ENCODE peak calls at places on chromosomes 7 and 10, in five cellular contexts. C is heart left ventricle, F is HFF-Myc, G is mammary epithelial cell, O is hepatocyte. B is an unnamed sample.

GRCh38 chr10:35339946-35340345 is 3.6 kb downstream of the CCNY start:
- DNase-seq in C (no peak), F (no peak), G (peak; percentile 13), O (no peak), B (no peak)

GRCh38 chr7:42893341-42894242 is 18.3 kb downstream of the C7orf25 start:
- DNase-seq in C (no peak), F (no peak), G (no peak), O (no peak), B (no peak)

GRCh38 chr10:5960070-5960972 is 17.0 kb downstream of the IL15RA start:
- DNase-seq in C (peak; percentile 10), F (no peak), G (no peak), O (no peak), B (no peak)

GRCh38 chr7:155198901-155199845 is 98.5 kb upstream of the INSIG1 start:
- DNase-seq in C (no peak), F (no peak), G (peak; percentile 70), O (no peak), B (peak; percentile 30)

GRCh38 chr7:42573904-42574692 is 337.1 kb upstream of the GLI3 start:
- DNase-seq in C (no peak), F (no peak), G (no peak), O (peak; percentile 11), B (no peak)

GRCh38 chr10:124741922-124742417 is 2.2 kb downstream of the FAM53B start:
- DNase-seq in C (peak; percentile 45), F (no peak), G (peak; percentile 14), O (peak; percentile 15), B (no peak)

GRCh38 chr7:75626954-75627353 is 111.8 kb downstream of the HIP1 start:
- DNase-seq in C (no peak), F (no peak), G (no peak), O (no peak), B (no peak)

GRCh38 chr10:948347-948746 is 16.8 kb upstream of the LARP4B start:
- DNase-seq in C (no peak), F (no peak), G (no peak), O (no peak), B (no peak)

GRCh38 chr7:134632937-134633540 is 13.6 kb upstream of the BPGM start:
- DNase-seq in C (no peak), F (no peak), G (peak; percentile 57), O (peak; percentile 45), B (no peak)

GRCh38 chr7:117014673-117015133 is 61.4 kb downstream of the ST7 start:
- DNase-seq in C (peak; percentile 64), F (no peak), G (peak; percentile 54), O (peak; percentile 74), B (no peak)
- H3K4me3 ChIP-seq in C (peak overlapping the region; percentile 11), F (no peak overlapping the region), G (peak overlapping the region; percentile 2), O (peak overlapping the region; percentile 7), B (peak overlapping the region; percentile 3)

DNA sequence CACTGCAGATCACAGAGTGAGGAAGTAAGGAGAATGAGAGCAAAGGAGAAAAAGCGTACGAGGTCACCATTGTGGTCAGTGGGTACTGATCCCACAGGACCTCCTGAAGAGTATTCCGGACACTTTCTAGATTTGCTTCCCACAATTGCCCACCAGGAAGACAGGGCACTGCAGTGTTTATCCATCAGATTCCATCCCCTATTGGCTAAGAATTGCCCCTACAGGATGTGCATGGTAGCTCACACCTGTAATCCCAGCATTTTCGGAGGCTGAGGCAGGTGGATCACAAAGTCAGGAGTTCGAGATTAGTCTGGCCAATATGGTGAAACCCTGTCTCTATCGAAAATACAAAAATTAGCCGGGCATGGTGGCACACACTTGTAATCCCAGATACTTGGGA is 5.3 kb upstream of the FHIP2A start:
- DNase-seq in C (no peak), F (no peak), G (no peak), O (no peak), B (no peak)
- TF ChIP-seq CTCF in C (no peak), F (no peak), G (no peak), O (no peak), B (no peak)

DNA sequence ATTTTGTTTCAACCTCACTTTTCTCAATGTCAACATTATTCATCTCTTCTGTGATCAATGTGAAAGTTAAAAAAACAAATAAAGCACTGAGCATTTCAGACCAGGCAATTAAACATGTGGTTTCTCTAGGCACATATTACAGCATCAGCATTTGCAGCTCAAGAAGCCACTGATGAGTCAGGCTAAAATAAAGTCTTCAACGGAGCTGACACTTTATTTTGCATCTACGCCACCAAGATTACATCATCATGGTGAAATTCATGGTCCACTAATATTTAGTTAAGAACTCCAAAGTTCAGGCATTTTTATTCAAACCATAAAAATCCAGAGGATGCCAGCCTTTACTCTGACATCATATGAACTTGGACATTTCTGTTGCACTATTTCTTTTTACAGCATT is 33.0 kb downstream of the MAGI2 start:
- DNase-seq in C (no peak), F (peak; percentile 68), G (peak; percentile 62), O (peak; percentile 40), B (peak; percentile 85)
- H3K4me3 ChIP-seq in C (no peak overlapping the region), F (no peak overlapping the region), G (no peak overlapping the region), O (no peak overlapping the region), B (no peak overlapping the region)

GRCh38 chr10:77457266-77457665 is 180.3 kb downstream of the KCNMA1 start:
- DNase-seq in C (no peak), F (no peak), G (no peak), O (no peak), B (no peak)

GRCh38 chr10:77452952-77453564 is 184.6 kb downstream of the KCNMA1 start:
- DNase-seq in C (no peak), F (no peak), G (no peak), O (no peak), B (no peak)

GRCh38 chr10:77458986-77459590 is 178.5 kb downstream of the KCNMA1 start:
- DNase-seq in C (no peak), F (no peak), G (no peak), O (no peak), B (no peak)

GRCh38 chr10:77456414-77456813 is 181.2 kb downstream of the KCNMA1 start:
- DNase-seq in C (no peak), F (no peak), G (no peak), O (no peak), B (no peak)

DNA sequence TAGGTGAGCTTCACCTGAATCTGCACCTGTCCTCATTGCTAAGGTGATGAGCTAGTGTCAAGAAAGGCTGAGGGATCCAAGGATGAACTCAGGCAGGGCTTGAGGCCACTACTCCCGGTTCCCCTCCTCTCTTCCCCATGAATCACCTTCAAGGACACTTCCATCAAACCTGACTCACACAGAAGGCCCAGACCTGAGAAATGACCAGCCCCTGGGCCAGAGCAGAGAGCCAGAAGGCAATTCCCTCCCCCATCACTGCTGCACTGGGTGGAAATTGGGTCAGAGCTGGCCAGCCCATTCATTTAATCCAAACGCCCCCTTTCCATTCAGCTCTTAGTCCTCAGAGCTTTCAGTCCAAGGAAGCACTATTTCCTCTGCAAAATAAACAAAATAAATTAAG is 182.1 kb downstream of the KCNMA1 start:
- DNase-seq in C (no peak), F (no peak), G (peak; percentile 27), O (no peak), B (no peak)
- TF ChIP-seq CTCF in C (no peak), F (no peak), G (no peak), O (no peak), B (no peak)

DNA sequence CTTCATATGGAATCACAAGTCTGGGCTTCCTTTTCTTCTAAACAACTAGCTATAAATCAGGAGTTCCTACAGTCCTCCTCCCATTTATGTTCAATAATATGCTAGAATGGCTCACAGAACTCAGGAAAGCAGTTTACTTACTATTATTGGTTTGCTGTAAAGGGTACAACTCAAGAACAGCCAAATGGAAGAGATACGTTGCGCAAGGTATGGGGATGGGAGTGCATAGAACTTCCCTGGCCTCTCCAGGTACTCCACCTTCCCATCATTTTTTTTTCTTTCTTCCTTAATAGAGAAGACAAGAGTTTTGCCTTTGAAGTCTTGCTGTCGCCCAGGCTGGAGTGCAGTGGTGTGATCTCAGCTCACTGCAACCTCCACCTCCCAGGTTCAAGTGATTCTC is 27.1 kb upstream of the SEMA4G start:
- DNase-seq in C (no peak), F (no peak), G (no peak), O (no peak), B (no peak)
- H3K4me3 ChIP-seq in C (no peak overlapping the region), F (no peak overlapping the region), G (no peak overlapping the region), O (no peak overlapping the region), B (no peak overlapping the region)

DNA sequence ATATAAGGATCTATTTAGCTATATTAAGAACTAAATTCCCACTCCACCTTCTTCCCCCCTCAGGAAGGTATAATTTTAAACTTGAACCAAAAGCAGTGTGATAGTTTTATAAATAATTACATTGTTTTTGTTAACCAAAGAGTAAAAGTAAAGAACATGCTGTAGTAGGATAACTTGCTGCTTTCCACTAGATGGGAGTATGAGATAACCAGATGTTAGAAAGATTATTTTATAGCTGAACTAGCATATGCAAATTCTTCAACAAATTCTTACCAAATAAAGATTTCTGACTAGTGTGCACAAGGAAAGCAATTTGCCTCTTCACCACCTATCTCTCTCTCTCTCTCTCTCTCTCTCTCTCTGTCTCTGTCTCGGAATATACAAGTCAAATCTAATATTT is 31.8 kb downstream of the TES start:
- DNase-seq in C (no peak), F (no peak), G (no peak), O (no peak), B (no peak)
- TF ChIP-seq CTCF in C (no peak), F (peak; percentile 29), G (no peak), O (peak; percentile 12), B (peak; percentile 44)

DNA sequence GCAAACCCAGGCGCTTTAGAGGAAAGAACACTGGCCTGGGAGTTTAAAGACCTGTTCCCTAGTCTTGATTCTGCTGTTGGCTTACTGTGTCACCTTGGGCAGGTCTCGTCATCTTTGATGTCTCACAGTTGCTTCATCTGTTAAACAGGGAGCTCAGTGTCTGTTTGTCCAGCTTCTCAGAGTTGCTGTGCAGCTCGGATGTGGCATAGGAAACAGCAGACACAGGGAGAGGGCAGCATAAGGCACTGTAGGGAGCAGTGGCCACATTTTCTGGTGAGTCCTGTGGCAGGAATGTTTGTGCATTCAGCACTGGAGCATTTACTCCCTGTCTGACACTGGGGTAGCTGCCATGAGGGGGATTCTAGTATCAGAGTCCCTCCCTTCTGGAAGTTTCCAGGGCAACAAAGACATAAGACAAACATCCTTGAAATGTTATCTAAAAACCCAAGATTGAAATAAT is 2.0 kb downstream of the REPIN1 start:
- DNase-seq in C (no peak), F (no peak), G (no peak), O (no peak), B (no peak)
- H3K4me3 ChIP-seq in C (no peak overlapping the region), F (peak overlapping the region; percentile 81), G (no peak overlapping the region), O (no peak overlapping the region), B (peak overlapping the region; percentile 22)

GRCh38 chr7:106737202-106737562 is 76.2 kb upstream of the CCDC71L start:
- DNase-seq in C (no peak), F (no peak), G (peak; percentile 43), O (no peak), B (no peak)
- TF ChIP-seq CTCF in C (peak; percentile 20), F (peak; percentile 20), G (peak; percentile 57), O (peak; percentile 46), B (peak; percentile 50)

B was measured in AG04450.